ENCODE peak calls at places on chromosomes 4 and X, in eight cellular contexts. F is body of pancreas; U is stimulated activated CD4-positive, alpha-beta T cell treated with anti-CD3 and anti-CD28 coated beads, Interleukin-15, amount 100 ng/mL, for 1 hour; C is NCI-H524; N is WTC11; V is cardiac fibroblast; E is pancreas; J is H9. L is an unnamed sample.

GRCh38 chr4:4735870-4736269 is 123.6 kb upstream of the MSX1 start:
- DNase-seq in F (no peak), U (no peak), C (no peak), N (no peak), V (peak), E (no peak), J (no peak), L (no peak)

GRCh38 chr4:101307901-101308300 is 39.4 kb downstream of the PPP3CA start:
- DNase-seq in F (no peak), U (no peak), C (no peak), N (no peak), V (no peak), E (no peak), J (no peak), L (no peak)

GRCh38 chrX:118975831-118976598 is 1.6 kb downstream of the LONRF3 start:
- DNase-seq in F (peak), U (peak), C (peak), N (peak), V (peak), E (peak), J (no peak), L (peak)

GRCh38 chr4:87975466-87975865 is at the start of gene SPP1:
- DNase-seq in F (no peak), U (no peak), C (peak), N (peak), V (peak), E (no peak), J (peak), L (peak)

GRCh38 chrX:39049975-39050374 is 248.7 kb downstream of the MID1IP1 start:
- DNase-seq in F (no peak), U (no peak), C (no peak), N (no peak), V (no peak), E (no peak), J (no peak), L (no peak)

GRCh38 chr4:86940176-86940575 is 5.4 kb downstream of the AFF1 start:
- DNase-seq in F (no peak), U (no peak), C (no peak), N (no peak), V (no peak), E (no peak), J (no peak), L (no peak)

GRCh38 chr4:174119818-174120217 is 163.6 kb downstream of the FBXO8 start:
- DNase-seq in F (no peak), U (no peak), C (no peak), N (no peak), V (no peak), E (no peak), J (no peak), L (peak)

GRCh38 chr4:3331511-3332394 is 38.9 kb downstream of the RGS12 start:
- DNase-seq in F (no peak), U (no peak), C (no peak), N (no peak), V (no peak), E (no peak), J (no peak), L (no peak)

GRCh38 chrX:45621356-45622041 is 420.8 kb upstream of the DIPK2B start:
- DNase-seq in F (no peak), U (no peak), C (no peak), N (no peak), V (peak), E (no peak), J (no peak), L (no peak)

GRCh38 chr4:176868676-176869075 is 76.0 kb upstream of the VEGFC start:
- DNase-seq in F (no peak), U (no peak), C (no peak), N (no peak), V (no peak), E (no peak), J (no peak), L (no peak)

GRCh38 chrX:97060019-97060418 is 176.3 kb downstream of the RPA4 start:
- DNase-seq in F (no peak), U (no peak), C (no peak), N (peak), V (no peak), E (no peak), J (peak), L (peak)

GRCh38 chrX:51894697-51895336 is 1.4 kb downstream of the MAGED1 start:
- DNase-seq in F (peak), U (no peak), C (no peak), N (peak), V (peak), E (peak), J (no peak), L (peak)

GRCh38 chr4:139761461-139761860 is 95.8 kb downstream of the MGST2 start:
- DNase-seq in F (no peak), U (no peak), C (peak), N (no peak), V (no peak), E (no peak), J (no peak), L (no peak)

GRCh38 chr4:152684007-152684406 is 4.2 kb upstream of the TMEM154 start:
- DNase-seq in F (no peak), U (no peak), C (no peak), N (no peak), V (no peak), E (no peak), J (no peak), L (no peak)

GRCh38 chr4:24809376-24809775 is 14.0 kb downstream of the SOD3 start:
- DNase-seq in F (no peak), U (no peak), C (peak), N (peak), V (no peak), E (no peak), J (peak), L (peak)

GRCh38 chr4:149521611-149522010 is 294.0 kb downstream of the IQCM start:
- DNase-seq in F (no peak), U (no peak), C (no peak), N (no peak), V (peak), E (no peak), J (no peak), L (peak)

GRCh38 chr4:184283659-184284335 is 66.1 kb upstream of the ENPP6 start:
- DNase-seq in F (no peak), U (no peak), C (no peak), N (no peak), V (no peak), E (peak), J (no peak), L (no peak)

GRCh38 chr4:1910643-1911042 is 39.5 kb downstream of the NSD2 start:
- DNase-seq in F (peak), U (no peak), C (peak), N (peak), V (peak), E (no peak), J (peak), L (peak)

GRCh38 chrX:42175843-42176242 is 252.5 kb upstream of the CASK start:
- DNase-seq in F (peak), U (no peak), C (peak), N (no peak), V (no peak), E (no peak), J (no peak), L (no peak)

GRCh38 chr4:108139089-108139488 is 29.6 kb downstream of the LEF1 start:
- DNase-seq in F (no peak), U (no peak), C (no peak), N (no peak), V (no peak), E (no peak), J (no peak), L (no peak)

GRCh38 chr4:114782842-114783595 is 184.4 kb downstream of the UGT8 start:
- DNase-seq in F (no peak), U (no peak), C (no peak), N (no peak), V (no peak), E (no peak), J (no peak), L (peak)

GRCh38 chrX:72025236-72025770 is 106.4 kb downstream of the RTL5 start:
- DNase-seq in F (no peak), U (no peak), C (no peak), N (no peak), V (no peak), E (no peak), J (peak), L (no peak)

GRCh38 chr4:160233141-160233540 is 1130.3 kb downstream of the RAPGEF2 start:
- DNase-seq in F (no peak), U (no peak), C (no peak), N (no peak), V (no peak), E (no peak), J (no peak), L (peak)

GRCh38 chr4:78650106-78651021 is 98.8 kb downstream of the ANXA3 start:
- DNase-seq in F (no peak), U (no peak), C (no peak), N (no peak), V (peak), E (no peak), J (no peak), L (no peak)

GRCh38 chr4:153564630-153565525 is 98.7 kb downstream of the TMEM131L start:
- DNase-seq in F (peak), U (no peak), C (peak), N (no peak), V (peak), E (no peak), J (no peak), L (peak)

GRCh38 chr4:155889036-155889793 is 14.3 kb upstream of the TDO2 start:
- DNase-seq in F (no peak), U (no peak), C (no peak), N (no peak), V (peak), E (no peak), J (no peak), L (no peak)

GRCh38 chr4:38621004-38621684 is 42.9 kb upstream of the KLF3 start:
- DNase-seq in F (peak), U (no peak), C (no peak), N (no peak), V (peak), E (no peak), J (no peak), L (no peak)

GRCh38 chrX:44344194-44344593 is 722 bp upstream of the EFHC2 start:
- DNase-seq in F (peak), U (peak), C (no peak), N (peak), V (no peak), E (no peak), J (peak), L (no peak)

GRCh38 chr4:1499465-1499864 is 93.2 kb upstream of the NKX1-1 start:
- DNase-seq in F (no peak), U (no peak), C (no peak), N (peak), V (no peak), E (peak), J (no peak), L (no peak)

GRCh38 chr4:13654158-13654797 is 26.8 kb upstream of the BOD1L1 start:
- DNase-seq in F (peak), U (peak), C (peak), N (peak), V (peak), E (peak), J (peak), L (peak)

GRCh38 chr4:2298548-2298991 is 36.7 kb upstream of the MXD4 start:
- DNase-seq in F (no peak), U (no peak), C (no peak), N (no peak), V (no peak), E (peak), J (no peak), L (no peak)

GRCh38 chr4:70915048-70915815 is 13.1 kb downstream of the MOB1B start:
- DNase-seq in F (no peak), U (no peak), C (no peak), N (no peak), V (no peak), E (no peak), J (no peak), L (no peak)

GRCh38 chr4:159281781-159282180 is 178.9 kb downstream of the RAPGEF2 start:
- DNase-seq in F (no peak), U (no peak), C (no peak), N (no peak), V (no peak), E (no peak), J (no peak), L (no peak)

GRCh38 chr4:98094118-98094517 is 49.2 kb downstream of the STPG2 start:
- DNase-seq in F (no peak), U (no peak), C (no peak), N (no peak), V (no peak), E (no peak), J (no peak), L (no peak)